ENCODE peak calls at places on chromosomes 16 and 17, in five cellular contexts. R, L, Y, X and B are unnamed samples.

GRCh38 chr17:752620-753219 is 656 bp upstream of the GEMIN4 start:
- DNase-seq in L (no peak), Y (peak; percentile 80), X (no peak), R (peak; percentile 24), B (no peak)

GRCh38 chr16:89602273-89602951 is 11.0 kb upstream of the DPEP1 start:
- DNase-seq in Y (peak; percentile 70), L (no peak), R (no peak), X (peak; percentile 67), B (no peak)

GRCh38 chr16:28585674-28586073 is 11.2 kb downstream of the SULT1A2 start:
- DNase-seq in X (no peak), R (no peak), Y (no peak), L (no peak), B (no peak)

GRCh38 chr16:57112403-57113041 is 20.1 kb downstream of the CPNE2 start:
- DNase-seq in X (no peak), R (no peak), Y (no peak), L (no peak), B (no peak)

GRCh38 chr17:80408872-80409271 is 6.1 kb upstream of the ENDOV start:
- DNase-seq in R (no peak), X (no peak), Y (no peak), L (no peak), B (no peak)

GRCh38 chr16:81485225-81485624 is 40.6 kb downstream of the CMIP start:
- DNase-seq in L (no peak), Y (no peak), X (no peak), R (no peak), B (no peak)

GRCh38 chr17:76492989-76493501 is 8.2 kb downstream of the RHBDF2 start:
- DNase-seq in R (no peak), X (peak; percentile 39), L (no peak), Y (no peak), B (no peak)

GRCh38 chr17:61408151-61409041 is 8.8 kb downstream of the TBX2 start:
- DNase-seq in R (no peak), Y (peak; percentile 48), X (no peak), L (no peak), B (peak; percentile 64)

GRCh38 chr16:49620868-49621239 is 235.1 kb downstream of the ZNF423 start:
- DNase-seq in L (no peak), R (no peak), Y (peak; percentile 26), X (no peak), B (no peak)

GRCh38 chr16:70634861-70635260 is 11.5 kb upstream of the IL34 start:
- DNase-seq in X (no peak), L (no peak), R (no peak), Y (no peak), B (no peak)

GRCh38 chr16:70627696-70628095 is 18.7 kb upstream of the IL34 start:
- DNase-seq in Y (no peak), X (no peak), R (no peak), L (no peak), B (no peak)

GRCh38 chr16:70632273-70632672 is 14.1 kb upstream of the IL34 start:
- DNase-seq in L (no peak), R (no peak), X (no peak), Y (no peak), B (no peak)

GRCh38 chr16:70635356-70636016 is 10.9 kb upstream of the IL34 start:
- DNase-seq in L (no peak), X (no peak), Y (no peak), R (no peak), B (no peak)

DNA sequence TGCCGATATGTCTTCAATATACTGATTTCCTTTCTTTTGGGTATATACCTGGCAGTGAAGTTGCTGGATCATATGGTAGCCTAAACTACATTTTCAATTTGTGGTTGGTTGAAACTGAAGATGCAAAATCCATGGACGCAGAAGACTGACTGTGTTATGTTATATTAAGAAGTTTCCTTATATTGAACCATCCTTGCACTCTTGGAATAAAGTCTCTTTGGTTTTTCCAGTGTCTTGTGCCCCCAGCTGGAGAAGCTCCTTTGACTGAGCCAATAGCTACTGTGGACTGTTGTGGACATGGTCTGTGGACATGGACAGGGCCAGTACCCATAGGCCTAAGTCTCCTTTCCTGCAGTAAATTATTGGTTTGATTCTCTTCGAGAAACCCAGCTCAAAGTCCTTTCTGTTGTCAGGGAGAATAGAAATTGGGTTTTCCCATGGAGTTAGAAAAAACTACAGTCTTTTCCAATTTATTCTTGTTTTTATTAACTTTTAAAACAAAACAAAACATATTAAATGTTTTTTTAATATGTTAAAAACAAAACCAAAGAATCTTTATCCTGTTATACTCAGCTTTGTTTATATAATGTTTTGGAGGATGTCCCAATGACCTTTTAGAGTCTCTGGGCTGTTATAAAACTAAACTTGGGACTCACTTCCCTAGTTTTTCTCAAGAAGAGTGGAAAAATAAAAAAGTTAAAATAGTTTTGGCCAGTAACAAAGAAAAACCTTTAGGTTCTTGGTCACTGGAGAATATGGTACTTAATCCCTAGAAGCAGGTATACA is 15.2 kb upstream of the IL34 start:
- DNase-seq in R (no peak), X (no peak), L (no peak), Y (no peak), B (no peak)
- TF ChIP-seq CTCF in R (no peak), X (no peak), L (no peak), Y (no peak), B (no peak)

GRCh38 chr16:85342348-85342747 is 230.1 kb upstream of the CIBAR2 start:
- DNase-seq in L (no peak), X (no peak), Y (no peak), R (no peak), B (no peak)
- TF ChIP-seq CTCF in L (no peak), X (no peak), Y (no peak), R (no peak), B (no peak)

GRCh38 chr16:70470927-70471341 is 16.5 kb downstream of the FCSK start:
- DNase-seq in L (no peak), X (peak; percentile 53), Y (peak; percentile 75), R (peak; percentile 80), B (no peak)
- TF ChIP-seq CTCF in L (no peak), X (peak; percentile 25), Y (peak; percentile 63), R (peak; percentile 86), B (peak; percentile 91)

GRCh38 chr17:68576811-68577551 is 24.2 kb downstream of the FAM20A start:
- DNase-seq in Y (no peak), X (no peak), R (no peak), L (no peak), B (no peak)
- TF ChIP-seq CTCF in Y (no peak), X (no peak), R (no peak), L (no peak), B (peak; percentile 37)

GRCh38 chr17:73998246-73999220 is 204.9 kb upstream of the RPL38 start:
- DNase-seq in Y (peak; percentile 89), R (peak; percentile 85), X (peak; percentile 81), L (peak; percentile 56), B (peak; percentile 91)
- TF ChIP-seq CTCF in Y (peak; percentile 93), R (peak; percentile 96), X (peak; percentile 84), L (peak; percentile 79), B (peak; percentile 86)

GRCh38 chr17:34361478-34362061 is 1.5 kb downstream of the CCL1 start:
- DNase-seq in X (peak; percentile 91), L (peak; percentile 43), Y (peak; percentile 98), R (peak; percentile 93), B (peak; percentile 95)
- TF ChIP-seq CTCF in X (peak; percentile 84), L (peak; percentile 66), Y (peak; percentile 100), R (peak; percentile 99), B (peak; percentile 100)

GRCh38 chr16:66911112-66911511 is 7.6 kb downstream of the CDH16 start:
- DNase-seq in R (no peak), X (no peak), L (no peak), Y (no peak), B (no peak)

GRCh38 chr16:66913081-66913480 is 5.6 kb downstream of the CDH16 start:
- DNase-seq in R (no peak), X (no peak), L (no peak), Y (peak; percentile 66), B (no peak)

GRCh38 chr16:66910175-66910940 is 8.3 kb downstream of the CDH16 start:
- DNase-seq in L (no peak), Y (no peak), X (no peak), R (no peak), B (no peak)

GRCh38 chr16:66913711-66914110 is 5.0 kb downstream of the CDH16 start:
- DNase-seq in L (no peak), X (no peak), R (no peak), Y (no peak), B (no peak)

GRCh38 chr16:66911801-66912200 is 6.9 kb downstream of the CDH16 start:
- DNase-seq in L (no peak), X (no peak), R (no peak), Y (no peak), B (no peak)
- TF ChIP-seq CTCF in L (no peak), X (no peak), R (no peak), Y (no peak), B (no peak)

GRCh38 chr17:7825206-7825980 is 8.6 kb upstream of the KDM6B start:
- DNase-seq in Y (peak; percentile 24), R (no peak), X (no peak), L (no peak), B (no peak)
- TF ChIP-seq CTCF in Y (peak; percentile 15), R (no peak), X (no peak), L (no peak), B (peak; percentile 17)

GRCh38 chr17:63434951-63435571 is 11.0 kb downstream of the CYB561 start:
- DNase-seq in R (no peak), L (peak; percentile 61), X (no peak), Y (peak; percentile 71), B (no peak)
- TF ChIP-seq CTCF in R (no peak), L (no peak), X (no peak), Y (peak; percentile 46), B (peak; percentile 37)

GRCh38 chr17:17088511-17089205 is 46.4 kb downstream of the MPRIP start:
- DNase-seq in R (no peak), Y (no peak), X (no peak), L (no peak), B (no peak)

GRCh38 chr17:17089206-17089550 is 46.9 kb downstream of the MPRIP start:
- DNase-seq in L (no peak), R (no peak), Y (no peak), X (no peak), B (no peak)

GRCh38 chr17:17088104-17088485 is 45.8 kb downstream of the MPRIP start:
- DNase-seq in L (no peak), X (no peak), Y (no peak), R (no peak), B (no peak)

GRCh38 chr17:17086585-17086984 is 44.3 kb downstream of the MPRIP start:
- DNase-seq in L (no peak), X (no peak), Y (no peak), R (no peak), B (no peak)

GRCh38 chr17:17087424-17088103 is 45.3 kb downstream of the MPRIP start:
- DNase-seq in Y (no peak), R (no peak), L (no peak), X (no peak), B (no peak)
- TF ChIP-seq CTCF in Y (no peak), R (no peak), L (no peak), X (no peak), B (no peak)